ENCODE peak calls at places on chromosomes 7 and 10, in ten cellular contexts. M is lower lobe of right lung; S is tibial nerve; N is neuronal stem cell; E is mesendoderm; L is effector memory CD4-positive, alpha-beta T cell; Q is cardiac muscle cell; K is fibroblast of lung; H is prostate gland; B is IMR-90. X is an unnamed sample.

GRCh38 chr10:25226775-25227682 is 52.2 kb downstream of the GPR158 start:
- DNase-seq in K (peak; percentile 31), L (no peak), M (no peak), Q (peak; percentile 69), H (no peak), B (peak; percentile 22), E (peak; percentile 72), S (no peak), N (peak; percentile 24), X (no peak)

GRCh38 chr10:125531470-125531869 is 151.5 kb downstream of the TEX36 start:
- DNase-seq in S (no peak), N (peak; percentile 32), Q (no peak), B (no peak), L (no peak), M (no peak), K (no peak), H (no peak), E (peak; percentile 67), X (no peak)

GRCh38 chr7:37452346-37452745 is 3.7 kb upstream of the ELMO1 start:
- DNase-seq in L (no peak), N (no peak), B (no peak), M (no peak), H (no peak), E (no peak), S (no peak), K (no peak), Q (no peak), X (no peak)

GRCh38 chr10:131211146-131211545 is 100.4 kb downstream of the TCERG1L start:
- DNase-seq in E (no peak), K (no peak), B (no peak), N (no peak), Q (no peak), S (no peak), M (no peak), L (no peak), H (no peak), X (no peak)

GRCh38 chr10:113712755-113713154 is 33.0 kb downstream of the CASP7 start:
- DNase-seq in L (no peak), H (no peak), E (peak; percentile 45), N (no peak), S (no peak), M (no peak), Q (no peak), B (no peak), K (no peak), X (no peak)

GRCh38 chr10:131775833-131776232 is 125.0 kb upstream of the PPP2R2D start:
- DNase-seq in B (no peak), L (no peak), N (no peak), S (no peak), E (no peak), Q (no peak), K (no peak), M (no peak), H (no peak), X (no peak)

GRCh38 chr10:93006435-93007039 is 54.1 kb upstream of the CYP26C1 start:
- DNase-seq in K (peak; percentile 76), Q (peak; percentile 48), S (no peak), B (peak; percentile 75), H (peak; percentile 12), E (peak; percentile 62), M (no peak), L (no peak), N (peak; percentile 15), X (no peak)

GRCh38 chr7:91293840-91294239 is 29.6 kb downstream of the FZD1 start:
- DNase-seq in S (no peak), E (no peak), Q (no peak), L (no peak), H (no peak), K (no peak), M (no peak), N (no peak), B (no peak), X (no peak)

GRCh38 chr7:55173671-55174070 is 154.9 kb downstream of the EGFR start:
- DNase-seq in K (no peak), Q (no peak), M (no peak), S (no peak), N (no peak), B (no peak), L (no peak), H (no peak), E (no peak), X (no peak)

GRCh38 chr7:55172161-55172560 is 153.3 kb downstream of the EGFR start:
- DNase-seq in K (no peak), B (peak; percentile 50), S (no peak), L (no peak), N (no peak), M (no peak), Q (no peak), E (no peak), H (no peak), X (no peak)

GRCh38 chr7:55170335-55170734 is 151.5 kb downstream of the EGFR start:
- DNase-seq in E (no peak), K (no peak), B (no peak), Q (no peak), N (no peak), H (no peak), S (no peak), L (no peak), M (no peak), X (no peak)

GRCh38 chr7:55172881-55173609 is 154.2 kb downstream of the EGFR start:
- DNase-seq in B (no peak), M (no peak), N (no peak), S (no peak), H (no peak), K (no peak), E (no peak), Q (no peak), L (no peak), X (no peak)

DNA sequence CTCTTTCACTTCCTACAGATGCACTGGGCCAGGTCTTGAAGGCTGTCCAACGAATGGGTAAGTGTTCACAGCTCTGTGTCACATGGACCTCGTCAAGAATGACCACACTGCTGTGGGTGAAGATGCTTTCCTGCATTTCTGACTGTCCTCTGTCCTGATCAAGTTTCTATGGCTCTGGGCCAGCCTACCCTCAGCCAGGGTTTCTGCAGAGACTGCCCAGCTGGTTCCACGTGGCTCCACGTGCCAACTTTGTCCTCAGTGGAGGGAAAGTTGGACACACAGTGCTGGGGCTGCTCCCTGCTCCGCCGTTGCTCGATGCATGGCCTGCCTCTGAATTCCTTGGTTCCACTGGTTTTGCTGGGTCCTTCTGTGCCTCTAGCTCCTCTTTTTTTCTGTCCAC is 152.3 kb downstream of the EGFR start:
- DNase-seq in M (no peak), E (no peak), N (no peak), L (no peak), Q (no peak), K (no peak), S (no peak), H (no peak), B (no peak), X (no peak)
- H3K36me3 ChIP-seq in M (peaks cover 79% of the 10 kb centered on the region), E (no peaks in the 10 kb centered on the region), N (peaks cover 51% of the 10 kb centered on the region), L (no peaks in the 10 kb centered on the region), Q (no peaks in the 10 kb centered on the region), K (peaks cover 35% of the 10 kb centered on the region), S (peaks cover 45% of the 10 kb centered on the region), H (no peaks in the 10 kb centered on the region), B (peaks cover 67% of the 10 kb centered on the region), X (peaks cover 32% of the 10 kb centered on the region)

DNA sequence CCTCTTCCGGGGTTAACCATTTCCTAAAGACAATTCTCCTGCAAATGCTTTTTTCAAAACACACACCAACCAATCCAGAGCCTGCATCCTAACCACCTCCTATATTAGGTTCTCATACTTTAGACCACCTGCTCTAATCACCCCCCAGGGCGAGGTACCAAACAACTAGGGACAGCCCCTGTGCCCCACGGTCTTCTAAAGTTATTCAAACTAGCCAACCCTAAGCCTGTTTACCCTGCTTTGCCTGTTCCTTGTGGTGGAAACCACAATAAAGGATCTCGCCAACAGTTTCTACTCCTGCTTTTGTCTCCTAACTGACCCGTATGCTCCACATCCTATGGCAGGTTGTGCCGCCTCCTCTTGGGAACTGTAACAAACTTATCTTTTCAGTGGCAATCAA is 21.1 kb downstream of the SP4 start:
- DNase-seq in M (no peak), H (no peak), Q (no peak), B (no peak), K (no peak), L (no peak), S (no peak), N (no peak), E (no peak), X (no peak)
- H3K36me3 ChIP-seq in M (no peaks in the 10 kb centered on the region), H (no peaks in the 10 kb centered on the region), Q (no peaks in the 10 kb centered on the region), B (no peaks in the 10 kb centered on the region), K (no peaks in the 10 kb centered on the region), L (peaks cover 3% of the 10 kb centered on the region), S (peaks cover 9% of the 10 kb centered on the region), N (no peaks in the 10 kb centered on the region), E (no peaks in the 10 kb centered on the region), X (no peaks in the 10 kb centered on the region)

GRCh38 chr10:14526326-14526725 is 195.6 kb upstream of the FRMD4A start:
- DNase-seq in M (no peak), E (no peak), L (no peak), B (no peak), Q (no peak), K (no peak), S (no peak), N (no peak), H (no peak), X (no peak)

GRCh38 chr10:14524692-14525091 is 194.0 kb upstream of the FRMD4A start:
- DNase-seq in L (no peak), B (no peak), E (no peak), Q (no peak), S (no peak), N (no peak), H (no peak), K (no peak), M (no peak), X (no peak)

GRCh38 chr10:14527915-14528314 is 197.2 kb upstream of the FRMD4A start:
- DNase-seq in Q (no peak), H (no peak), B (no peak), E (no peak), K (no peak), M (no peak), N (no peak), L (no peak), S (no peak), X (no peak)

GRCh38 chr10:14528450-14528849 is 197.7 kb upstream of the FRMD4A start:
- DNase-seq in S (no peak), E (no peak), Q (no peak), B (no peak), N (no peak), M (no peak), L (no peak), K (no peak), H (no peak), X (no peak)

GRCh38 chr10:14527134-14527780 is 196.5 kb upstream of the FRMD4A start:
- DNase-seq in K (no peak), B (no peak), M (no peak), H (no peak), S (no peak), E (no peak), Q (no peak), L (no peak), N (no peak), X (no peak)
- H3K36me3 ChIP-seq in K (no peaks in the 10 kb centered on the region), B (peaks cover 12% of the 10 kb centered on the region), M (peaks cover 40% of the 10 kb centered on the region), H (no peaks in the 10 kb centered on the region), S (peaks cover 24% of the 10 kb centered on the region), E (no peaks in the 10 kb centered on the region), Q (no peaks in the 10 kb centered on the region), L (peaks cover 46% of the 10 kb centered on the region), N (peaks cover 34% of the 10 kb centered on the region), X (no peaks in the 10 kb centered on the region)

GRCh38 chr7:6650086-6650485 is 13.0 kb downstream of the ZNF316 start:
- DNase-seq in Q (no peak), K (no peak), E (no peak), M (no peak), B (no peak), H (no peak), N (no peak), S (no peak), L (no peak), X (no peak)

GRCh38 chr7:6653101-6653995 is 16.2 kb downstream of the ZNF316 start:
- DNase-seq in K (no peak), B (no peak), E (no peak), L (no peak), H (no peak), Q (no peak), S (no peak), N (no peak), M (no peak), X (no peak)

GRCh38 chr7:6650521-6651011 is 13.4 kb downstream of the ZNF316 start:
- DNase-seq in B (no peak), M (no peak), E (no peak), L (no peak), Q (no peak), S (no peak), H (no peak), N (no peak), K (no peak), X (no peak)

GRCh38 chr7:6652446-6653011 is 15.4 kb downstream of the ZNF316 start:
- DNase-seq in K (no peak), B (no peak), N (no peak), Q (no peak), H (no peak), L (no peak), E (no peak), M (no peak), S (no peak), X (no peak)

DNA sequence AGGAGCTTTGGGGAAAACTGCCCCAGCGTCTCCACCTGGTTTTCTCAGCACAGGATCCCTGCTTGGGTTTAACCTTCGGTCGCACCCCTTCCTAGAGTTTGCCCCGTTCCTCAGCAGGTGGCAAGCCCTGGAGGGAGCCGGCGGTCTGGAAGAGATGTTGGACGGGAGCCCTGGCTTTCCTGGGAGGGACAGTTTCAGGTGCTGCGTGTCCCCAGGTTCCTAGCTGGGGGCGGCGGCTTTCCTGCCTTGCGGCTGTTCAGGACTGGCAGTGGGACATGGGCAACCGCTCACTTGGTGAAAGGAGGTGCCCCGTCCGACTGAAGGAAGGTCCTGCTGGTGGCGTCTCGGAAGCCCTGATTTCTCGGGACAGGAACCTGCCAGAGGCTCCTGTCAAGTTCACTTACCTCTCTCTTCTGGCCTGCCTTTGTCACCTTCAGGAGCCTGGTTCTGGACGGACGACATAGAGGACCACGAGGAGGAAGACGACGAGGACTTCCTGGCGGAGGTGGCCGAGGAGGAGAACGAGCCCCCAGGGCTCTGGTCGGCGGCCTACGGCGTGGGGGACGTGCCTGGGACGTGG is 14.8 kb downstream of the ZNF316 start:
- DNase-seq in N (no peak), E (no peak), B (no peak), K (no peak), L (no peak), S (no peak), Q (no peak), H (no peak), M (no peak), X (no peak)
- H3K36me3 ChIP-seq in N (peaks cover 75% of the 10 kb centered on the region), E (peaks cover 4% of the 10 kb centered on the region), B (peaks cover 86% of the 10 kb centered on the region), K (peaks cover 26% of the 10 kb centered on the region), L (peaks cover 64% of the 10 kb centered on the region), S (peaks cover 99% of the 10 kb centered on the region), Q (peaks cover 31% of the 10 kb centered on the region), H (no peaks in the 10 kb centered on the region), M (peaks cover 74% of the 10 kb centered on the region), X (peaks cover 94% of the 10 kb centered on the region)

X was measured in esophagus squamous epithelium.